ENCODE peak calls at places on chromosomes 3 and 15, in five cellular contexts. One of them, this sample, is unnamed.

GRCh38 chr3:138935864-138936762 is 10.8 kb downstream of the FOXL2 start:
- DNase-seq in RPMI7951: peak; percentile 80
- DNase-seq in stimulated activated CD4-positive, alpha-beta T cell treated with anti-CD3 and anti-CD28 coated beads, Interleukin-4, amount 100 ng/mL, for 4 hours: peak; percentile 56
- DNase-seq in amniotic stem cell: no peak
- DNase-seq in NCI-H460: no peak
- DNase-seq in this sample: peak; percentile 65

GRCh38 chr3:148648685-148649352 is 48.9 kb upstream of the AGTR1 start:
- DNase-seq in RPMI7951: peak; percentile 32
- DNase-seq in stimulated activated CD4-positive, alpha-beta T cell treated with anti-CD3 and anti-CD28 coated beads, Interleukin-4, amount 100 ng/mL, for 4 hours: no peak
- DNase-seq in amniotic stem cell: peak; percentile 72
- DNase-seq in NCI-H460: no peak
- DNase-seq in this sample: peak; percentile 7

GRCh38 chr3:72185549-72186484 is 400.9 kb upstream of the PROK2 start:
- DNase-seq in RPMI7951: peak; percentile 94
- DNase-seq in stimulated activated CD4-positive, alpha-beta T cell treated with anti-CD3 and anti-CD28 coated beads, Interleukin-4, amount 100 ng/mL, for 4 hours: no peak
- DNase-seq in amniotic stem cell: peak; percentile 38
- DNase-seq in NCI-H460: no peak
- DNase-seq in this sample: peak; percentile 67

GRCh38 chr15:39580630-39581500 is at the start of gene THBS1:
- DNase-seq in RPMI7951: peak; percentile 98
- DNase-seq in stimulated activated CD4-positive, alpha-beta T cell treated with anti-CD3 and anti-CD28 coated beads, Interleukin-4, amount 100 ng/mL, for 4 hours: peak; percentile 51
- DNase-seq in amniotic stem cell: peak; percentile 91
- DNase-seq in NCI-H460: no peak
- DNase-seq in this sample: peak; percentile 96

GRCh38 chr3:141959921-141960554 is 83.6 kb downstream of the ATP1B3 start:
- DNase-seq in RPMI7951: peak; percentile 82
- DNase-seq in stimulated activated CD4-positive, alpha-beta T cell treated with anti-CD3 and anti-CD28 coated beads, Interleukin-4, amount 100 ng/mL, for 4 hours: no peak
- DNase-seq in amniotic stem cell: peak; percentile 61
- DNase-seq in NCI-H460: peak; percentile 48
- DNase-seq in this sample: peak; percentile 64

GRCh38 chr3:4693620-4694019 is 200.5 kb downstream of the ITPR1 start:
- DNase-seq in RPMI7951: no peak
- DNase-seq in stimulated activated CD4-positive, alpha-beta T cell treated with anti-CD3 and anti-CD28 coated beads, Interleukin-4, amount 100 ng/mL, for 4 hours: no peak
- DNase-seq in amniotic stem cell: no peak
- DNase-seq in NCI-H460: no peak
- DNase-seq in this sample: no peak

GRCh38 chr3:104908761-104909160 is 457.9 kb upstream of the ALCAM start:
- DNase-seq in RPMI7951: no peak
- DNase-seq in stimulated activated CD4-positive, alpha-beta T cell treated with anti-CD3 and anti-CD28 coated beads, Interleukin-4, amount 100 ng/mL, for 4 hours: no peak
- DNase-seq in amniotic stem cell: no peak
- DNase-seq in NCI-H460: no peak
- DNase-seq in this sample: no peak

GRCh38 chr3:188198760-188199327 is 44.9 kb downstream of the LPP start:
- DNase-seq in RPMI7951: no peak
- DNase-seq in stimulated activated CD4-positive, alpha-beta T cell treated with anti-CD3 and anti-CD28 coated beads, Interleukin-4, amount 100 ng/mL, for 4 hours: no peak
- DNase-seq in amniotic stem cell: no peak
- DNase-seq in NCI-H460: no peak
- DNase-seq in this sample: no peak

GRCh38 chr15:50280271-50280670 is 14.7 kb upstream of the HDC start:
- DNase-seq in RPMI7951: peak; percentile 73
- DNase-seq in stimulated activated CD4-positive, alpha-beta T cell treated with anti-CD3 and anti-CD28 coated beads, Interleukin-4, amount 100 ng/mL, for 4 hours: no peak
- DNase-seq in amniotic stem cell: no peak
- DNase-seq in NCI-H460: no peak
- DNase-seq in this sample: peak; percentile 72

GRCh38 chr3:101533603-101533968 is 20.6 kb upstream of the SENP7 start:
- DNase-seq in RPMI7951: no peak
- DNase-seq in stimulated activated CD4-positive, alpha-beta T cell treated with anti-CD3 and anti-CD28 coated beads, Interleukin-4, amount 100 ng/mL, for 4 hours: no peak
- DNase-seq in amniotic stem cell: no peak
- DNase-seq in NCI-H460: no peak
- DNase-seq in this sample: no peak

GRCh38 chr15:99359760-99360159 is 108.5 kb downstream of the LRRC28 start:
- DNase-seq in RPMI7951: no peak
- DNase-seq in stimulated activated CD4-positive, alpha-beta T cell treated with anti-CD3 and anti-CD28 coated beads, Interleukin-4, amount 100 ng/mL, for 4 hours: no peak
- DNase-seq in amniotic stem cell: no peak
- DNase-seq in NCI-H460: no peak
- DNase-seq in this sample: no peak

GRCh38 chr15:80967451-80967850 is 22.2 kb downstream of the MESD start:
- DNase-seq in RPMI7951: peak; percentile 83
- DNase-seq in stimulated activated CD4-positive, alpha-beta T cell treated with anti-CD3 and anti-CD28 coated beads, Interleukin-4, amount 100 ng/mL, for 4 hours: no peak
- DNase-seq in amniotic stem cell: no peak
- DNase-seq in NCI-H460: no peak
- DNase-seq in this sample: no peak

GRCh38 chr15:78984041-78984440 is 39.2 kb upstream of the CTSH start:
- DNase-seq in RPMI7951: no peak
- DNase-seq in stimulated activated CD4-positive, alpha-beta T cell treated with anti-CD3 and anti-CD28 coated beads, Interleukin-4, amount 100 ng/mL, for 4 hours: no peak
- DNase-seq in amniotic stem cell: no peak
- DNase-seq in NCI-H460: no peak
- DNase-seq in this sample: no peak

GRCh38 chr3:132623646-132624045 is 26.6 kb downstream of the ACKR4 start:
- DNase-seq in RPMI7951: no peak
- DNase-seq in stimulated activated CD4-positive, alpha-beta T cell treated with anti-CD3 and anti-CD28 coated beads, Interleukin-4, amount 100 ng/mL, for 4 hours: no peak
- DNase-seq in amniotic stem cell: no peak
- DNase-seq in NCI-H460: no peak
- DNase-seq in this sample: no peak

GRCh38 chr3:142613491-142613890 is 17.3 kb downstream of the PLS1 start:
- DNase-seq in RPMI7951: no peak
- DNase-seq in stimulated activated CD4-positive, alpha-beta T cell treated with anti-CD3 and anti-CD28 coated beads, Interleukin-4, amount 100 ng/mL, for 4 hours: no peak
- DNase-seq in amniotic stem cell: no peak
- DNase-seq in NCI-H460: no peak
- DNase-seq in this sample: peak; percentile 61

GRCh38 chr15:71052356-71052755 is 62.9 kb upstream of the THSD4 start:
- DNase-seq in RPMI7951: no peak
- DNase-seq in stimulated activated CD4-positive, alpha-beta T cell treated with anti-CD3 and anti-CD28 coated beads, Interleukin-4, amount 100 ng/mL, for 4 hours: no peak
- DNase-seq in amniotic stem cell: no peak
- DNase-seq in NCI-H460: no peak
- DNase-seq in this sample: peak; percentile 62

GRCh38 chr3:129323651-129324294 is 45.1 kb downstream of the HMCES start:
- DNase-seq in RPMI7951: no peak
- DNase-seq in stimulated activated CD4-positive, alpha-beta T cell treated with anti-CD3 and anti-CD28 coated beads, Interleukin-4, amount 100 ng/mL, for 4 hours: no peak
- DNase-seq in amniotic stem cell: no peak
- DNase-seq in NCI-H460: no peak
- DNase-seq in this sample: no peak

GRCh38 chr3:184460276-184460675 is 80.4 kb downstream of the CHRD start:
- DNase-seq in RPMI7951: peak; percentile 20
- DNase-seq in stimulated activated CD4-positive, alpha-beta T cell treated with anti-CD3 and anti-CD28 coated beads, Interleukin-4, amount 100 ng/mL, for 4 hours: no peak
- DNase-seq in amniotic stem cell: no peak
- DNase-seq in NCI-H460: no peak
- DNase-seq in this sample: no peak

This sample was measured in kidney tubule cell.